ENCODE peak calls at places on chromosomes 16 and 17, in six cellular contexts. L, F, U, J, M and P are unnamed samples.
A peak's percentile ranks its signal among the peaks of the same experiment; 100 is the strongest.

GRCh38 chr16:85479972-85480726 is 133.0 kb upstream of the GSE1 start:
- DNase-seq in F (no peak), U (peak; percentile 6), L (no peak), M (peak; percentile 58), J (no peak), P (peak; percentile 71)

GRCh38 chr16:19163215-19163614 is 4.8 kb upstream of the SYT17 start:
- DNase-seq in F (no peak), M (no peak), J (no peak), U (no peak), L (no peak), P (no peak)

GRCh38 chr17:64155751-64156544 is 26.0 kb upstream of the ERN1 start:
- DNase-seq in J (no peak), L (no peak), F (peak; percentile 81), U (no peak), M (no peak), P (no peak)

GRCh38 chr17:31558748-31559646 is 167.5 kb downstream of the RAB11FIP4 start:
- DNase-seq in M (peak; percentile 91), F (peak; percentile 70), U (peak; percentile 56), L (peak; percentile 37), J (peak; percentile 47), P (peak; percentile 87)

GRCh38 chr17:9329251-9329921 is 246.2 kb downstream of the STX8 start:
- DNase-seq in L (no peak), J (no peak), M (no peak), F (no peak), U (no peak), P (no peak)

GRCh38 chr16:84391151-84391873 is 23.0 kb downstream of the ATP2C2 start:
- DNase-seq in L (no peak), M (no peak), J (no peak), F (peak; percentile 42), U (no peak), P (no peak)

GRCh38 chr16:47065766-47066688 is 77.7 kb downstream of the NETO2 start:
- DNase-seq in M (no peak), J (no peak), F (no peak), L (no peak), U (no peak), P (no peak)

GRCh38 chr17:48051706-48052486 is 3.7 kb downstream of the NFE2L1 start:
- DNase-seq in U (no peak), M (peak; percentile 78), J (no peak), F (no peak), L (no peak), P (no peak)

GRCh38 chr17:42979511-42980273 is at the start of gene PTGES3L:
- DNase-seq in M (peak; percentile 71), F (peak; percentile 73), L (no peak), U (peak; percentile 6), J (no peak), P (peak; percentile 65)